ENCODE peak calls at places on chromosomes 11 and 22, in four cellular contexts. D is HCT116, H is SK-N-SH, E is GM23248. N is an unnamed sample. For H3K36me3, the result is how much of the 10 kb centered on the place peaks cover.

GRCh38 chr22:29152045-29152380 is 53.7 kb upstream of the EMID1 start:
- DNase-seq in E (no peak), D (no peak), H (no peak), N (no peak)

GRCh38 chr11:1206391-1207271 is 16.2 kb upstream of the MUC5B start:
- DNase-seq in E (no peak), D (no peak), H (peak), N (no peak)

GRCh38 chr11:95788921-95789505 is 569 bp downstream of the FAM76B start:
- DNase-seq in D (no peak), H (peak), E (peak), N (peak)

GRCh38 chr11:2208691-2209369 is 37.2 kb upstream of the TH start:
- DNase-seq in H (peak), D (no peak), E (no peak), N (peak)

GRCh38 chr11:34342008-34342533 is 15.7 kb downstream of the ABTB2 start:
- DNase-seq in D (no peak), E (peak), H (no peak), N (no peak)

GRCh38 chr22:39745789-39746188 is 147.8 kb downstream of the ENTHD1 start:
- DNase-seq in E (no peak), H (no peak), D (no peak), N (no peak)

GRCh38 chr11:34680206-34680605 is 59.3 kb downstream of the EHF start:
- DNase-seq in E (peak), D (no peak), H (no peak), N (peak)

GRCh38 chr22:37601540-37602442 is 6.8 kb upstream of the GGA1 start:
- DNase-seq in D (peak), E (peak), H (no peak), N (peak)

GRCh38 chr11:114605370-114605769 is 9.8 kb upstream of the NXPE4 start:
- DNase-seq in H (no peak), D (no peak), E (no peak), N (no peak)

GRCh38 chr11:118353084-118353710 is 6.2 kb upstream of the UBE4A start:
- DNase-seq in E (peak), D (no peak), H (peak), N (peak)

GRCh38 chr11:67233584-67234190 is 32.6 kb upstream of the GRK2 start:
- DNase-seq in H (no peak), D (no peak), E (no peak), N (no peak)

GRCh38 chr11:9151631-9152030 is 60.2 kb upstream of the SCUBE2 start:
- DNase-seq in H (no peak), E (no peak), D (no peak), N (no peak)

GRCh38 chr11:12680246-12680939 is 6.2 kb downstream of the TEAD1 start:
- DNase-seq in D (no peak), E (peak), H (peak), N (peak)

GRCh38 chr11:109612481-109612880 is 190.5 kb downstream of the C11orf87 start:
- DNase-seq in D (no peak), H (no peak), E (peak), N (peak)

GRCh38 chr11:68750197-68750987 is 928 bp downstream of the TESMIN start:
- DNase-seq in H (no peak), D (no peak), E (no peak), N (no peak)

DNA sequence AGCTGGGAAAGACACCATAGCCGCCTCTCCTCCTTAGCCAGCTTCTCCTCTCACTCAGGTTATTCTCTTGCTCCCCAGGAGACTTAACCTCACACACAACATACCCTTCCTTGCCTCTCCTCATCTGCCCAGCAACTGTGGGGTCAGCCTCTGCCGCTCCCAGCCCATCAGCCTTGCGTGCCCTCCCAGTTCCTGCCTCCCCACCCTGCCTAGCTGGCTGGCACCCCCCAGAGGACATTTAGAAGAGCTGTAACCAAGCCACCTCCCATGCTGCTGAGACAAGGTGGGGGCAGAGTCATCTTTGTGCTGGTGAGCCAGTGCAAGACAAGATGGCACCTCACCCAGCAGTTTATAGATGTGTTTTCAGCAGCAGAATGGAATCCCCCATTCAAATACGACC is 38.2 kb downstream of the TOM1 start:
- DNase-seq in D (no peak), H (no peak), E (peak), N (no peak)
- H3K36me3 ChIP-seq in D (under half), H (under half), E (under half), N (under half)

DNA sequence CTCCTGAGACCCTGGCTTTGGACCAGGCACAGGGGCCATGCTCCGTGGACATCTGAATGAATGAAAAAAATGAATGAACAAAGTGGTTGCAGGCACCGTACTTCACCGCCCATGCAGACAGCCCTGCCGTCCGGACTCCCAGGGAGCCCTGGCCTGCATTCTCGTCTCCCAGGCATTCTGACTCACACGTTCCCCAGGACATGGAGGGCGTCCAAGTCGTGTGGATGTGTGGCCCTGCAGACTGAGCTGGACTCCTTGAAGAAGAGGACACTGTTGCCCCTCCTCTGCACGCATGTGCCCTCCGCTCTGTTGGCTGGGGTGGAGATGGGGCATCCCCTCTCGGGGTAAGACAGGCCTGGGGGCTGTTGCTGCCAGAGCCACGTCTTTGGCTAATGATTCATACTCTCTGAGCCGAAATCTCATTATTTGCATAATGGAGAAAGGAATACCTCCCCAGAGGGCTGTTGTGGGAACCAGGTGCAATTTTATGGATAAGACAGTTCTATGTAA is 49.7 kb downstream of the RTL6 start:
- DNase-seq in E (peak), D (no peak), H (peak), N (peak)
- H3K9ac ChIP-seq in E (peak), D (no peak), H (no peak), N (peak)

DNA sequence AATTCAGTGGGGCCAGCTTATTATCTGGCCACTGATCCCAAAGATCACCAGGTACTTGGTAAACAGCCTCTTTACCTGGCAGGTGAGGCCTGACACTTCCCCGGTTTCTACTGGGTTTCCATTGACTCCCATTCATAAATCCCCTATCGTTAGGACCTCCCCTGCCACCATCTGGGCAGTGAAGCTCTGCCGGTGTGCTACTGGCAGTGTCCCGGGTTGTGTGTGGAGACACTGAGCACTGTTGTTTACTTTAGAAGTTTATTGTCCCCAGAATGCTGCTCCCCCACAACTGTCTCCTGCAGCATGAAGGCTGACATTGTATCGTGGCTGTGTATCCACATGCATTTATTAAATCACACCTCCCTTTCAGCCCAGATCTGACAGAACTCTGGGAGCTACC is 142.7 kb downstream of the WNT7B start:
- DNase-seq in E (no peak), H (no peak), D (no peak), N (no peak)
- TF ChIP-seq EZH2phosphoT487 in E (no peak), H (no peak), D (no peak), N (no peak)

GRCh38 chr22:50417544-50417943 is 57.3 kb downstream of the SBF1 start:
- DNase-seq in H (no peak), E (no peak), D (no peak), N (no peak)
- H3K36me3 ChIP-seq in H (half or more), E (under half), D (under half), N (under half)

GRCh38 chr11:130449996-130450419 is 1.6 kb downstream of the ADAMTS15 start:
- DNase-seq in H (peak), D (no peak), E (no peak), N (no peak)
- H3K9ac ChIP-seq in H (peak), D (no peak), E (no peak), N (peak)

N was measured in PC-3.